ENCODE peak calls at places on chromosomes 4 and X, in eight cellular contexts. Z, K, P, X, C, R, Y and I are unnamed samples.

GRCh38 chr4:57098945-57099344 is 11.2 kb downstream of the IGFBP7 start:
- DNase-seq in Z (no peak), K (no peak), P (no peak), X (no peak), C (no peak), R (no peak), Y (no peak), I (no peak)

GRCh38 chr4:105122334-105122733 is 24.3 kb upstream of the TET2 start:
- DNase-seq in Z (no peak), K (no peak), P (no peak), X (no peak), C (no peak), R (no peak), Y (no peak), I (no peak)

GRCh38 chr4:41268024-41268423 is 11.3 kb downstream of the UCHL1 start:
- DNase-seq in Z (peak; percentile 17), K (no peak), P (no peak), X (no peak), C (no peak), R (no peak), Y (no peak), I (no peak)

GRCh38 chrX:124212622-124213021 is 119.8 kb upstream of the TEX13D start:
- DNase-seq in Z (no peak), K (no peak), P (no peak), X (no peak), C (no peak), R (no peak), Y (no peak), I (no peak)

GRCh38 chrX:115367956-115368355 is 78.4 kb downstream of the LUZP4 start:
- DNase-seq in Z (no peak), K (no peak), P (no peak), X (no peak), C (no peak), R (no peak), Y (no peak), I (no peak)

GRCh38 chr4:168534535-168534934 is 37.7 kb downstream of the PALLD start:
- DNase-seq in Z (no peak), K (no peak), P (no peak), X (no peak), C (no peak), R (no peak), Y (no peak), I (no peak)

GRCh38 chr4:61199869-61200194 is 294 bp upstream of the ADGRL3 start:
- DNase-seq in Z (no peak), K (no peak), P (no peak), X (no peak), C (no peak), R (no peak), Y (no peak), I (no peak)

GRCh38 chrX:16671005-16671404 is 21.0 kb downstream of the S100G start:
- DNase-seq in Z (no peak), K (no peak), P (peak; percentile 28), X (peak; percentile 43), C (no peak), R (no peak), Y (no peak), I (no peak)

GRCh38 chr4:80566203-80566872 is 230.8 kb downstream of the CFAP299 start:
- DNase-seq in Z (no peak), K (no peak), P (no peak), X (no peak), C (no peak), R (no peak), Y (no peak), I (no peak)

GRCh38 chrX:67604979-67605703 is 61.3 kb downstream of the AR start:
- DNase-seq in Z (no peak), K (no peak), P (no peak), X (no peak), C (no peak), R (no peak), Y (no peak), I (no peak)

GRCh38 chr4:112296949-112297483 is at the start of gene ALPK1:
- DNase-seq in Z (no peak), K (no peak), P (peak; percentile 48), X (peak; percentile 71), C (no peak), R (no peak), Y (no peak), I (no peak)
- TF ChIP-seq POLR2A in Z (peak; percentile 68), K (no peak), P (peak; percentile 49), X (no peak), C (peak; percentile 74), R (no peak), Y (no peak), I (no peak)

GRCh38 chr4:110003401-110004187 is 90.9 kb downstream of the EGF start:
- DNase-seq in Z (no peak), K (no peak), P (no peak), X (no peak), C (no peak), R (no peak), Y (no peak), I (no peak)

GRCh38 chr4:110008540-110008939 is 95.9 kb downstream of the EGF start:
- DNase-seq in Z (no peak), K (no peak), P (no peak), X (no peak), C (no peak), R (no peak), Y (no peak), I (no peak)

GRCh38 chr4:110007217-110007616 is 94.5 kb downstream of the EGF start:
- DNase-seq in Z (no peak), K (no peak), P (no peak), X (no peak), C (no peak), R (no peak), Y (no peak), I (no peak)

GRCh38 chr4:110009526-110009925 is 96.8 kb downstream of the EGF start:
- DNase-seq in Z (no peak), K (no peak), P (no peak), X (no peak), C (no peak), R (no peak), Y (no peak), I (no peak)

DNA sequence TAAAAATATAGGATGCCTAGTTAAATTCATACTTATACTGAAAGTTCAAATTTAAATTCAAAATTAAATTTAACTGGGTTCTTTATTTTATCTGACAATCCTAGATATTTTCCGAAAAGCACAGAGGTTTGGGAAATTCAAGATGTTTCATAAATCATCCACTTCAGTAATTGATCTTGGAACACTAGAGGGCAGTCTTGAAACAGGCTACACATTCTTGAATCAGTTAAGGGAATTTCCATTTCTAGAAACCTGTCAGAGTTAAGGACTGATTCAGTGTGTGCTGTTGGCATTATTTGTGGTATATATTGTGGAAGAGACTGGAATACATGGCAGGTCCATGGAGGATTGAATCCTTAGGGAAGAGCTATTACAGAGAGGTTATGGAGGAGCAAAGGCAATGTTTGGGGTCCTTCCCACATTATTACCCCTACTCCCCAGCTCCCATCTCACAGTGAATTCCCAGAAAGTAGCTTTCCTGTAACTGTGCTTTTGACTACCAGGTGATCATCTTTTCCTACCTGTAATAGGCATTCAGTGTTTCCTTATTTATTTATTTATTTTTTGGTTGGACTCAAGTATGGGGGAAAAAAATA is 92.9 kb downstream of the EGF start:
- DNase-seq in Z (no peak), K (no peak), P (peak; percentile 11), X (peak; percentile 55), C (no peak), R (peak; percentile 43), Y (no peak), I (no peak)
- TF ChIP-seq EP300 in Z (no peak), K (no peak), P (no peak), X (no peak), C (no peak), R (no peak), Y (no peak), I (no peak)

DNA sequence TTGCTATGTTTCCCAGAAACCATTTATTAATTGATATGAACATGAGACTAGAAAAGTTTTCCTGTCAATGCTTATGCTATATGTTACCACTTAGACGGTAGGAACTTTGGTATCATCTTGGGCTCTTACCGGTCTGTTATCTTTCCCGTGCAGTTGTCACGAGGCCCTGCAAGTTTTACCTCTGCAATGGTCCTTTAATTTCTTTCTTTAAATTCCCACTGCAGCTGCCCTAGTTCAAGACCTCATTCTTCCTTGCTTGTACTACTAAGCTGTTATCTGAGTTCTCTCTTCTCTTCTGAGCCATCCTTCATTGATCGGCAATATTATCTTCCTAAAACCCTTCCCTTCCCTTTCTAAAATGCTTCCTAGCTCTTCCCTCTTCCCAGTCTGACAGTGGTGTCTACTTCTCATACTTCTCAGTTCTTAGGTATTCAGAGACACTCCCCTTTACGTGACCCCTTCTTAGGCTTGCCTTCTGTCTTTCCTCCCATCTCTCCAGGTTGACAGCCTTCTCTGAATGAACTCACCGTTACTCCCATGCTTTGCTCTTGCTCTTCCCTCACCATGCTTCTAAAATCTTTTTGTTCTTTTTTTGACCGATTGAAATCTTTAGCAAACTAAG is 27.5 kb downstream of the MAGEA1 start:
- DNase-seq in Z (no peak), K (no peak), P (no peak), X (no peak), C (no peak), R (no peak), Y (no peak), I (no peak)
- TF ChIP-seq CTCF in Z (no peak), K (no peak), P (no peak), X (no peak), C (no peak), R (no peak), Y (no peak), I (no peak)

GRCh38 chrX:110086916-110087484 is 84.1 kb downstream of the TMEM164 start:
- DNase-seq in Z (no peak), K (no peak), P (no peak), X (peak; percentile 72), C (no peak), R (no peak), Y (no peak), I (no peak)

GRCh38 chrX:110087485-110088356 is 84.8 kb downstream of the TMEM164 start:
- DNase-seq in Z (no peak), K (no peak), P (peak; percentile 9), X (peak; percentile 71), C (no peak), R (no peak), Y (no peak), I (no peak)

GRCh38 chrX:110089656-110090404 is 86.9 kb downstream of the TMEM164 start:
- DNase-seq in Z (no peak), K (no peak), P (no peak), X (no peak), C (no peak), R (no peak), Y (no peak), I (peak; percentile 30)

GRCh38 chrX:110082156-110082555 is 79.2 kb downstream of the TMEM164 start:
- DNase-seq in Z (no peak), K (no peak), P (no peak), X (no peak), C (peak; percentile 13), R (no peak), Y (no peak), I (no peak)

DNA sequence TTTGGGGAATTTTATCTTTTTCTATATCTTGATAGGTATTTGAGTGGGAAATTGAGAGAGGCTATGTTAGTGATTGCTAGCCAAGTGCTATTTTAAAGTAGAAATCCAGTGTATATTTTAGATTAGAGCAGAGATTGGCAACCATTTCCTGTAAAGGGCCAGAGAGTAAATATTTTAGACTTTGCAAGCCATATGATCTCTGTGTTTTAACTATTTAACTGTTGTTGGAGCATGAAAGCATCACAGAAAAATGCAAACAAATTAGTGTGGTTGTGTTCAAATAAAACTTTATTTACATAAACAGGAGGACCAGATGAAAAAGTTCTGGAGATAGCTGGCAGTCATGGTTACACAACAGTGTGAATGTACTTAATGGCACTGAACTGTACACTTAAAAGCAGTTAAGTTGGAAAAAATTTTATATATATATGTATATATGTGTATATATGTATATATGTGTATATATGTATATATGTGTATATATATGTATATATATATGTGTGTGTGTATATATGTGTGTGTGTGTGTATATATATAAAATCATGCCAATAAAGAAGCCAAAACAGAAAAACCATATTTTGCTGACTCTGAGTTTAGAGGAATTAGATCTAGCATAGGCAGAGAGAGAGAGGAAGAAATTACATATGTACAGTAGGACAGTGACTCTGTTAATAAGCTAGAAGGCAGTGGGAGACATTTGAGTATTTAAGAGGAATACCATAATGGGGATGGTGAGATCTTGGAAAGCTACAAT is 83.4 kb downstream of the TMEM164 start:
- DNase-seq in Z (no peak), K (no peak), P (no peak), X (no peak), C (no peak), R (no peak), Y (no peak), I (no peak)
- TF ChIP-seq POLR2A in Z (no peak), K (no peak), P (no peak), X (no peak), C (no peak), R (no peak), Y (no peak), I (no peak)